ENCODE peak calls at places on chromosomes 3 and 15, in nine cellular contexts. One of them, this sample, is unnamed.

GRCh38 chr3:197522183-197522715 is 33.5 kb downstream of the BDH1 start:
- DNase-seq in A549: no peak
- DNase-seq in H4: no peak
- DNase-seq in cardiac fibroblast: no peak
- DNase-seq in WTC11: no peak
- DNase-seq in stimulated activated CD4-positive, alpha-beta T cell treated with anti-CD3 and anti-CD28 coated beads, Interleukin-4, amount 100 ng/mL, for 48 hours: no peak
- DNase-seq in T-cell: no peak
- DNase-seq in spleen: no peak
- DNase-seq in fibroblast of pulmonary artery: no peak
- DNase-seq in this sample: peak; percentile 38

GRCh38 chr15:42741710-42742109 is 4.8 kb upstream of the CDAN1 start:
- DNase-seq in A549: no peak
- DNase-seq in H4: no peak
- DNase-seq in cardiac fibroblast: no peak
- DNase-seq in WTC11: no peak
- DNase-seq in stimulated activated CD4-positive, alpha-beta T cell treated with anti-CD3 and anti-CD28 coated beads, Interleukin-4, amount 100 ng/mL, for 48 hours: no peak
- DNase-seq in T-cell: no peak
- DNase-seq in spleen: no peak
- DNase-seq in fibroblast of pulmonary artery: no peak
- DNase-seq in this sample: no peak

GRCh38 chr15:63292771-63293170 is 15.4 kb downstream of the APH1B start:
- DNase-seq in A549: no peak
- DNase-seq in H4: no peak
- DNase-seq in cardiac fibroblast: peak; percentile 24
- DNase-seq in WTC11: no peak
- DNase-seq in stimulated activated CD4-positive, alpha-beta T cell treated with anti-CD3 and anti-CD28 coated beads, Interleukin-4, amount 100 ng/mL, for 48 hours: no peak
- DNase-seq in T-cell: no peak
- DNase-seq in spleen: no peak
- DNase-seq in fibroblast of pulmonary artery: peak; percentile 47
- DNase-seq in this sample: no peak

GRCh38 chr3:131033480-131034080 is 6.9 kb downstream of the NEK11 start:
- DNase-seq in A549: peak; percentile 14
- DNase-seq in H4: peak; percentile 40
- DNase-seq in cardiac fibroblast: peak; percentile 69
- DNase-seq in WTC11: no peak
- DNase-seq in stimulated activated CD4-positive, alpha-beta T cell treated with anti-CD3 and anti-CD28 coated beads, Interleukin-4, amount 100 ng/mL, for 48 hours: no peak
- DNase-seq in T-cell: peak; percentile 18
- DNase-seq in spleen: no peak
- DNase-seq in fibroblast of pulmonary artery: peak; percentile 75
- DNase-seq in this sample: peak; percentile 65

GRCh38 chr3:77053769-77054168 is 13.9 kb downstream of the ROBO2 start:
- DNase-seq in A549: no peak
- DNase-seq in H4: no peak
- DNase-seq in cardiac fibroblast: no peak
- DNase-seq in WTC11: no peak
- DNase-seq in stimulated activated CD4-positive, alpha-beta T cell treated with anti-CD3 and anti-CD28 coated beads, Interleukin-4, amount 100 ng/mL, for 48 hours: no peak
- DNase-seq in T-cell: no peak
- DNase-seq in spleen: no peak
- DNase-seq in fibroblast of pulmonary artery: no peak
- DNase-seq in this sample: no peak

GRCh38 chr15:65833501-65834220 is 35.6 kb upstream of the RAB11A start:
- DNase-seq in A549: no peak
- DNase-seq in H4: no peak
- DNase-seq in cardiac fibroblast: no peak
- DNase-seq in WTC11: no peak
- DNase-seq in stimulated activated CD4-positive, alpha-beta T cell treated with anti-CD3 and anti-CD28 coated beads, Interleukin-4, amount 100 ng/mL, for 48 hours: no peak
- DNase-seq in T-cell: no peak
- DNase-seq in spleen: no peak
- DNase-seq in fibroblast of pulmonary artery: no peak
- DNase-seq in this sample: no peak

GRCh38 chr3:40124918-40125317 is 184.6 kb upstream of the EIF1B start:
- DNase-seq in A549: no peak
- DNase-seq in H4: no peak
- DNase-seq in cardiac fibroblast: no peak
- DNase-seq in WTC11: no peak
- DNase-seq in stimulated activated CD4-positive, alpha-beta T cell treated with anti-CD3 and anti-CD28 coated beads, Interleukin-4, amount 100 ng/mL, for 48 hours: no peak
- DNase-seq in T-cell: no peak
- DNase-seq in spleen: no peak
- DNase-seq in fibroblast of pulmonary artery: no peak
- DNase-seq in this sample: no peak

GRCh38 chr15:36501063-36501678 is 78.3 kb upstream of the CDIN1 start:
- DNase-seq in A549: peak; percentile 13
- DNase-seq in H4: peak; percentile 84
- DNase-seq in cardiac fibroblast: peak; percentile 87
- DNase-seq in WTC11: peak; percentile 14
- DNase-seq in stimulated activated CD4-positive, alpha-beta T cell treated with anti-CD3 and anti-CD28 coated beads, Interleukin-4, amount 100 ng/mL, for 48 hours: no peak
- DNase-seq in T-cell: no peak
- DNase-seq in spleen: no peak
- DNase-seq in fibroblast of pulmonary artery: peak; percentile 88
- DNase-seq in this sample: peak; percentile 7

GRCh38 chr15:74816624-74817369 is 4.2 kb downstream of the LMAN1L start:
- DNase-seq in A549: no peak
- DNase-seq in H4: no peak
- DNase-seq in cardiac fibroblast: no peak
- DNase-seq in WTC11: no peak
- DNase-seq in stimulated activated CD4-positive, alpha-beta T cell treated with anti-CD3 and anti-CD28 coated beads, Interleukin-4, amount 100 ng/mL, for 48 hours: no peak
- DNase-seq in T-cell: no peak
- DNase-seq in spleen: no peak
- DNase-seq in fibroblast of pulmonary artery: no peak
- DNase-seq in this sample: no peak

GRCh38 chr3:133294253-133294652 is 105.6 kb upstream of the BFSP2 start:
- DNase-seq in A549: no peak
- DNase-seq in H4: no peak
- DNase-seq in cardiac fibroblast: no peak
- DNase-seq in WTC11: no peak
- DNase-seq in stimulated activated CD4-positive, alpha-beta T cell treated with anti-CD3 and anti-CD28 coated beads, Interleukin-4, amount 100 ng/mL, for 48 hours: no peak
- DNase-seq in T-cell: no peak
- DNase-seq in spleen: no peak
- DNase-seq in fibroblast of pulmonary artery: no peak
- DNase-seq in this sample: no peak

GRCh38 chr15:100189849-100190248 is 151.9 kb downstream of the ADAMTS17 start:
- DNase-seq in A549: no peak
- DNase-seq in H4: no peak
- DNase-seq in cardiac fibroblast: no peak
- DNase-seq in WTC11: no peak
- DNase-seq in stimulated activated CD4-positive, alpha-beta T cell treated with anti-CD3 and anti-CD28 coated beads, Interleukin-4, amount 100 ng/mL, for 48 hours: no peak
- DNase-seq in T-cell: no peak
- DNase-seq in spleen: peak; percentile 19
- DNase-seq in fibroblast of pulmonary artery: no peak
- DNase-seq in this sample: no peak

GRCh38 chr3:129161860-129162271 is 1.0 kb upstream of the ISY1 start:
- DNase-seq in A549: peak; percentile 40
- DNase-seq in H4: peak; percentile 16
- DNase-seq in cardiac fibroblast: peak; percentile 11
- DNase-seq in WTC11: no peak
- DNase-seq in stimulated activated CD4-positive, alpha-beta T cell treated with anti-CD3 and anti-CD28 coated beads, Interleukin-4, amount 100 ng/mL, for 48 hours: no peak
- DNase-seq in T-cell: no peak
- DNase-seq in spleen: peak; percentile 79
- DNase-seq in fibroblast of pulmonary artery: no peak
- DNase-seq in this sample: peak; percentile 45

GRCh38 chr3:15983232-15983631 is 185.5 kb upstream of the ANKRD28 start:
- DNase-seq in A549: no peak
- DNase-seq in H4: peak; percentile 59
- DNase-seq in cardiac fibroblast: peak; percentile 68
- DNase-seq in WTC11: no peak
- DNase-seq in stimulated activated CD4-positive, alpha-beta T cell treated with anti-CD3 and anti-CD28 coated beads, Interleukin-4, amount 100 ng/mL, for 48 hours: no peak
- DNase-seq in T-cell: no peak
- DNase-seq in spleen: no peak
- DNase-seq in fibroblast of pulmonary artery: peak; percentile 70
- DNase-seq in this sample: no peak

GRCh38 chr3:141360888-141361598 is 7.3 kb upstream of the ZBTB38 start:
- DNase-seq in A549: peak; percentile 86
- DNase-seq in H4: peak; percentile 82
- DNase-seq in cardiac fibroblast: peak; percentile 91
- DNase-seq in WTC11: no peak
- DNase-seq in stimulated activated CD4-positive, alpha-beta T cell treated with anti-CD3 and anti-CD28 coated beads, Interleukin-4, amount 100 ng/mL, for 48 hours: no peak
- DNase-seq in T-cell: no peak
- DNase-seq in spleen: no peak
- DNase-seq in fibroblast of pulmonary artery: peak; percentile 92
- DNase-seq in this sample: peak; percentile 69

GRCh38 chr3:188559069-188559410 is 405.1 kb downstream of the LPP start:
- DNase-seq in A549: no peak
- DNase-seq in H4: no peak
- DNase-seq in cardiac fibroblast: no peak
- DNase-seq in WTC11: no peak
- DNase-seq in stimulated activated CD4-positive, alpha-beta T cell treated with anti-CD3 and anti-CD28 coated beads, Interleukin-4, amount 100 ng/mL, for 48 hours: no peak
- DNase-seq in T-cell: no peak
- DNase-seq in spleen: no peak
- DNase-seq in fibroblast of pulmonary artery: peak; percentile 20
- DNase-seq in this sample: no peak

GRCh38 chr3:24963762-24964625 is 464.1 kb upstream of the RARB start:
- DNase-seq in A549: no peak
- DNase-seq in H4: peak; percentile 11
- DNase-seq in cardiac fibroblast: peak; percentile 37
- DNase-seq in WTC11: no peak
- DNase-seq in stimulated activated CD4-positive, alpha-beta T cell treated with anti-CD3 and anti-CD28 coated beads, Interleukin-4, amount 100 ng/mL, for 48 hours: no peak
- DNase-seq in T-cell: no peak
- DNase-seq in spleen: no peak
- DNase-seq in fibroblast of pulmonary artery: peak; percentile 48
- DNase-seq in this sample: peak; percentile 7

GRCh38 chr3:25724948-25725645 is 58.1 kb downstream of the NGLY1 start:
- DNase-seq in A549: no peak
- DNase-seq in H4: no peak
- DNase-seq in cardiac fibroblast: no peak
- DNase-seq in WTC11: no peak
- DNase-seq in stimulated activated CD4-positive, alpha-beta T cell treated with anti-CD3 and anti-CD28 coated beads, Interleukin-4, amount 100 ng/mL, for 48 hours: no peak
- DNase-seq in T-cell: no peak
- DNase-seq in spleen: no peak
- DNase-seq in fibroblast of pulmonary artery: no peak
- DNase-seq in this sample: peak; percentile 1

This sample was measured in Calu3.